ENCODE peak calls at places on chromosomes 7 and 10, in five cellular contexts. One of them, this sample, is unnamed.

GRCh38 chr7:47227762-47228177 is 354.1 kb downstream of the TNS3 start:
- DNase-seq in GM12891: no peak
- DNase-seq in naive thymus-derived CD8-positive, alpha-beta T cell: no peak
- DNase-seq in GM03348: peak
- DNase-seq in cardiac muscle cell: peak
- DNase-seq in this sample: no peak

GRCh38 chr7:151174246-151175046 is 7.0 kb upstream of the GBX1 start:
- DNase-seq in GM03348: peak
- DNase-seq in GM12891: no peak
- DNase-seq in naive thymus-derived CD8-positive, alpha-beta T cell: no peak
- DNase-seq in cardiac muscle cell: peak
- DNase-seq in this sample: peak

GRCh38 chr10:28367865-28368541 is 65.1 kb upstream of the MPP7 start:
- DNase-seq in cardiac muscle cell: no peak
- DNase-seq in naive thymus-derived CD8-positive, alpha-beta T cell: peak
- DNase-seq in GM12891: peak
- DNase-seq in GM03348: no peak
- DNase-seq in this sample: peak

GRCh38 chr10:117165557-117166419 is 27.7 kb upstream of the VAX1 start:
- DNase-seq in naive thymus-derived CD8-positive, alpha-beta T cell: no peak
- DNase-seq in cardiac muscle cell: peak
- DNase-seq in GM12891: no peak
- DNase-seq in GM03348: peak
- DNase-seq in this sample: no peak

GRCh38 chr10:3239066-3239919 is 66.7 kb upstream of the PITRM1 start:
- DNase-seq in GM03348: peak
- DNase-seq in cardiac muscle cell: peak
- DNase-seq in naive thymus-derived CD8-positive, alpha-beta T cell: peak
- DNase-seq in GM12891: peak
- DNase-seq in this sample: peak

GRCh38 chr10:133419211-133419950 is 5.0 kb downstream of the SPRN start:
- DNase-seq in naive thymus-derived CD8-positive, alpha-beta T cell: no peak
- DNase-seq in GM12891: no peak
- DNase-seq in cardiac muscle cell: no peak
- DNase-seq in GM03348: no peak
- DNase-seq in this sample: no peak

GRCh38 chr7:150971242-150972048 is 6.7 kb downstream of the KCNH2 start:
- DNase-seq in GM12891: no peak
- DNase-seq in GM03348: no peak
- DNase-seq in cardiac muscle cell: no peak
- DNase-seq in naive thymus-derived CD8-positive, alpha-beta T cell: no peak
- DNase-seq in this sample: no peak

GRCh38 chr7:111869266-111869665 is 307.0 kb upstream of the IMMP2L start:
- DNase-seq in GM12891: no peak
- DNase-seq in GM03348: no peak
- DNase-seq in naive thymus-derived CD8-positive, alpha-beta T cell: no peak
- DNase-seq in cardiac muscle cell: no peak
- DNase-seq in this sample: no peak

GRCh38 chr10:127563718-127564553 is 14.8 kb downstream of the NPS start:
- DNase-seq in cardiac muscle cell: no peak
- DNase-seq in naive thymus-derived CD8-positive, alpha-beta T cell: no peak
- DNase-seq in GM12891: peak
- DNase-seq in GM03348: no peak
- DNase-seq in this sample: no peak

GRCh38 chr10:118072840-118073239 is 26.1 kb upstream of the RAB11FIP2 start:
- DNase-seq in GM12891: no peak
- DNase-seq in GM03348: no peak
- DNase-seq in naive thymus-derived CD8-positive, alpha-beta T cell: no peak
- DNase-seq in cardiac muscle cell: no peak
- DNase-seq in this sample: no peak

GRCh38 chr7:151460474-151460855 is 20.5 kb upstream of the CRYGN start:
- DNase-seq in GM03348: peak
- DNase-seq in cardiac muscle cell: no peak
- DNase-seq in naive thymus-derived CD8-positive, alpha-beta T cell: no peak
- DNase-seq in GM12891: no peak
- DNase-seq in this sample: no peak

GRCh38 chr10:44437837-44438752 is 53.2 kb upstream of the CXCL12 start:
- DNase-seq in GM03348: peak
- DNase-seq in naive thymus-derived CD8-positive, alpha-beta T cell: no peak
- DNase-seq in GM12891: no peak
- DNase-seq in cardiac muscle cell: no peak
- DNase-seq in this sample: no peak

GRCh38 chr7:25795824-25796235 is 356.2 kb upstream of the NFE2L3 start:
- DNase-seq in GM03348: peak
- DNase-seq in GM12891: no peak
- DNase-seq in cardiac muscle cell: peak
- DNase-seq in naive thymus-derived CD8-positive, alpha-beta T cell: no peak
- DNase-seq in this sample: no peak

GRCh38 chr7:137930616-137931015 is 71.3 kb downstream of the CREB3L2 start:
- DNase-seq in naive thymus-derived CD8-positive, alpha-beta T cell: no peak
- DNase-seq in cardiac muscle cell: peak
- DNase-seq in GM12891: no peak
- DNase-seq in GM03348: peak
- DNase-seq in this sample: no peak

GRCh38 chr7:140060788-140061606 is 1.8 kb downstream of the PARP12 start:
- DNase-seq in GM12891: no peak
- DNase-seq in naive thymus-derived CD8-positive, alpha-beta T cell: no peak
- DNase-seq in cardiac muscle cell: peak
- DNase-seq in GM03348: no peak
- DNase-seq in this sample: no peak

GRCh38 chr7:1697499-1698125 is 27.5 kb downstream of the ELFN1 start:
- DNase-seq in GM12891: no peak
- DNase-seq in cardiac muscle cell: no peak
- DNase-seq in naive thymus-derived CD8-positive, alpha-beta T cell: no peak
- DNase-seq in GM03348: no peak
- DNase-seq in this sample: no peak

GRCh38 chr10:110311357-110311949 is 6.7 kb upstream of the SMNDC1 start:
- DNase-seq in naive thymus-derived CD8-positive, alpha-beta T cell: no peak
- DNase-seq in cardiac muscle cell: peak
- DNase-seq in GM12891: no peak
- DNase-seq in GM03348: peak
- DNase-seq in this sample: peak

GRCh38 chr10:17453377-17454091 is 861 bp downstream of the ST8SIA6 start:
- DNase-seq in GM12891: no peak
- DNase-seq in cardiac muscle cell: peak
- DNase-seq in GM03348: peak
- DNase-seq in naive thymus-derived CD8-positive, alpha-beta T cell: peak
- DNase-seq in this sample: peak

GRCh38 chr10:122373108-122373507 is 1.4 kb upstream of the PLEKHA1 start:
- DNase-seq in GM12891: no peak
- DNase-seq in naive thymus-derived CD8-positive, alpha-beta T cell: no peak
- DNase-seq in GM03348: no peak
- DNase-seq in cardiac muscle cell: no peak
- DNase-seq in this sample: no peak